ENCODE peak calls at places on chromosomes 7 and 10, in nine cellular contexts. U is endothelial cell, G is neural crest cell, F is fibroblast of mammary gland, Z is fibroblast of lung, E is RWPE1, W is Panc1, K is cardiac fibroblast, Y is BE2C. L is an unnamed sample.

GRCh38 chr7:13770305-13770704 is 219.2 kb downstream of the ETV1 start:
- DNase-seq in U (no peak), W (no peak), Z (peak; percentile 29), E (peak; percentile 1), F (peak; percentile 45), K (peak; percentile 3), Y (no peak), G (no peak), L (no peak)

GRCh38 chr10:42690449-42691360 is 52.3 kb upstream of the ZNF33B start:
- DNase-seq in U (no peak), K (no peak), F (no peak), Y (peak; percentile 54), Z (no peak), G (no peak), E (no peak), W (no peak), L (no peak)

GRCh38 chr7:80827238-80827633 is 91.6 kb downstream of the SEMA3C start:
- DNase-seq in U (no peak), Y (no peak), W (no peak), Z (no peak), E (no peak), K (peak; percentile 65), G (no peak), F (peak; percentile 43), L (no peak)

GRCh38 chr7:26345837-26346236 is 54.2 kb downstream of the SNX10 start:
- DNase-seq in Z (no peak), U (no peak), W (no peak), E (no peak), K (no peak), Y (no peak), F (no peak), G (no peak), L (no peak)

GRCh38 chr10:89921422-89921821 is 220.0 kb downstream of the KIF20B start:
- DNase-seq in G (no peak), W (no peak), Y (no peak), K (no peak), F (no peak), E (peak; percentile 95), U (no peak), Z (peak; percentile 91), L (peak; percentile 43)

GRCh38 chr7:81267508-81267907 is 348.7 kb upstream of the SEMA3C start:
- DNase-seq in G (no peak), W (no peak), Z (peak; percentile 85), K (peak; percentile 36), E (peak; percentile 32), U (no peak), Y (no peak), F (peak; percentile 97), L (peak; percentile 7)

GRCh38 chr10:119501690-119502089 is 40.8 kb downstream of the RGS10 start:
- DNase-seq in Y (no peak), Z (no peak), G (no peak), F (no peak), K (no peak), W (no peak), E (no peak), U (no peak), L (no peak)

GRCh38 chr7:1352656-1353286 is 106.5 kb downstream of the MICALL2 start:
- DNase-seq in W (no peak), G (no peak), K (no peak), Z (no peak), Y (no peak), E (no peak), F (no peak), U (no peak), L (no peak)

GRCh38 chr10:106740-107139 is 28.5 kb upstream of the ZMYND11 start:
- DNase-seq in G (no peak), E (no peak), K (no peak), Y (no peak), U (no peak), F (no peak), Z (no peak), W (no peak), L (no peak)

GRCh38 chr7:137026176-137026500 is 157.7 kb downstream of the CHRM2 start:
- DNase-seq in Z (peak; percentile 61), E (no peak), W (no peak), F (no peak), G (no peak), K (peak; percentile 4), Y (no peak), U (no peak), L (no peak)

GRCh38 chr10:34956756-34957155 is 133.4 kb downstream of the CUL2 start:
- DNase-seq in Y (no peak), Z (no peak), K (no peak), W (no peak), E (no peak), U (no peak), G (no peak), F (peak; percentile 7), L (no peak)

GRCh38 chr10:48932831-48933670 is 6.6 kb downstream of the LRRC18 start:
- DNase-seq in U (no peak), W (no peak), G (no peak), Z (no peak), F (peak; percentile 51), K (no peak), Y (no peak), E (no peak), L (no peak)

GRCh38 chr10:112006831-112007230 is 176.7 kb downstream of the GPAM start:
- DNase-seq in W (no peak), Z (no peak), K (no peak), E (no peak), Y (no peak), F (no peak), U (no peak), G (no peak), L (no peak)

GRCh38 chr10:100223879-100224278 is 5.5 kb downstream of the CHUK start:
- DNase-seq in Y (no peak), F (no peak), Z (no peak), K (no peak), G (no peak), U (no peak), E (no peak), W (no peak), L (no peak)

GRCh38 chr7:11747715-11748485 is 84.1 kb downstream of the THSD7A start:
- DNase-seq in Z (no peak), W (no peak), U (no peak), G (no peak), F (no peak), K (no peak), E (no peak), Y (no peak), L (no peak)

GRCh38 chr7:28145931-28146330 is 34.7 kb downstream of the JAZF1 start:
- DNase-seq in F (no peak), E (no peak), K (no peak), G (no peak), Z (no peak), U (no peak), W (no peak), Y (no peak), L (no peak)

GRCh38 chr10:33066558-33067236 is 108.7 kb upstream of the ITGB1 start:
- DNase-seq in W (no peak), F (peak; percentile 42), Z (peak; percentile 86), E (no peak), G (no peak), K (peak; percentile 87), U (no peak), Y (no peak), L (no peak)
- TF ChIP-seq CTCF in W (peak; percentile 15), F (no peak), Z (peak; percentile 22), E (no peak), G (no peak), K (peak; percentile 25), U (no peak), Y (peak; percentile 29), L (no peak)

GRCh38 chr7:107501593-107501992 is 31.7 kb downstream of the GPR22 start:
- DNase-seq in E (peak; percentile 8), K (peak; percentile 48), U (peak; percentile 38), W (peak; percentile 48), Z (peak; percentile 15), F (peak; percentile 63), Y (peak; percentile 62), G (no peak), L (peak; percentile 9)
- TF ChIP-seq CTCF in E (peak; percentile 18), K (peak; percentile 50), U (no peak), W (peak; percentile 56), Z (peak; percentile 57), F (peak; percentile 45), Y (peak; percentile 82), G (peak; percentile 52), L (no peak)

GRCh38 chr10:95389176-95389575 is 98.4 kb upstream of the PDLIM1 start:
- DNase-seq in Z (no peak), Y (no peak), E (no peak), W (no peak), F (no peak), U (no peak), K (no peak), G (no peak), L (no peak)

GRCh38 chr10:95391164-95391563 is 100.4 kb upstream of the PDLIM1 start:
- DNase-seq in Y (no peak), F (no peak), U (no peak), Z (no peak), E (no peak), W (no peak), K (no peak), G (no peak), L (no peak)

GRCh38 chr10:95391570-95392249 is 100.9 kb upstream of the PDLIM1 start:
- DNase-seq in U (no peak), F (peak; percentile 39), G (no peak), W (no peak), Y (no peak), Z (peak; percentile 54), K (peak; percentile 63), E (peak; percentile 49), L (no peak)

GRCh38 chr10:95388539-95388938 is 97.7 kb upstream of the PDLIM1 start:
- DNase-seq in U (no peak), K (no peak), F (peak; percentile 7), Z (peak; percentile 25), E (no peak), G (no peak), Y (no peak), W (no peak), L (no peak)

GRCh38 chr10:95389982-95390381 is 99.2 kb upstream of the PDLIM1 start:
- DNase-seq in Y (no peak), W (no peak), G (no peak), U (no peak), K (no peak), Z (no peak), F (no peak), E (no peak), L (no peak)
- TF ChIP-seq CTCF in Y (no peak), W (no peak), G (no peak), U (no peak), K (no peak), Z (no peak), F (no peak), E (no peak), L (no peak)

DNA sequence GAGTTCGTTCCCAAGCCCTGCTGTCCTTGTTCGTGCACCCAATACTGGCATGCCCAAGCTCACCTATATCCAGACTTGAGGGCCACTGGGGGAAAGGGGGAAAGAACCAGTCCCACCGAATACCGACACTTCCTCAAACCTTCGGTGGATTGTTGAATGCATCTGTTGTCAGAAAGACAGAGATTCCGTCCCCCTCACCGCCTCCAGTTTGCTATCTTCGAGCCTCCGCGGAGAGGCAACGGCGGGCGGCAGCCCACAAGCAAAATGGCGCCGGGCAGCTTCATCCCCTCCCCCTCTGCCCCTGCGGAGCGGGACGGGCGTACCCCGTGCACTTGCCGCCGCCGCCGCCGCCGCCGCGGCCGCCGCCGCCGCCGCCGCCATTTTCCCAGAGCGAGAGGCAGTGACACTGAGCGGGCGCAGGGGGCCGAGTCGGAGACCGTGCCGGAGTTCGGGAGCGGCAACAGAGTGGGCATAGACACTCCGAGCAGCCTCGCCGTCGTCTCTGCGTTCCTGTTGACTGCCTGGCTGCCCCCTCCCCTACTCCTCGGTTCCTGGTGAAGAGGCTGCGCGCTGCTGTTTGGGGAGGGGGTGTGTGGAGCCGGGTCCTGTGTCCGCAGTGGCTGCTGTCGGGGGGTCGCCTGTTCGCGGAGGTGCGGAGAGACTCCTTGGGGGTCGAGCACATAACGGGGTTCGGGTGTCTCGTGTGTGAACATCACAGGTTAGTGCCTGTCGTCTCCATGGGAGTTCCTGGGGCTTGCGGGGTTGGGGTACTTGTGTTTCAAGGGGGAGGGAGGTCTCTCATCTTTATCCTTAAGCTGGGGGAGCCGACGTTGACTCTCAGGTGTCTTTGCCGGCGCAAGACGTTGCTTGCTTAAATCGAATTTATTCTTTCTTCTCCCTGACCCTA is at the start of gene KMT2E:
- DNase-seq in E (peak; percentile 69), Y (peak; percentile 96), W (no peak), U (peak; percentile 96), Z (peak; percentile 74), K (peak; percentile 91), G (peak; percentile 90), F (peak; percentile 76), L (peak; percentile 90)
- TF ChIP-seq CTCF in E (peak; percentile 5), Y (no peak), W (no peak), U (no peak), Z (peak; percentile 9), K (peak; percentile 16), G (peak; percentile 23), F (no peak), L (no peak)

L was measured in Calu3.